ENCODE peak calls at places on chromosomes 5 and 9, in seven cellular contexts. A, N, O, F, U, D and K are unnamed samples.

GRCh38 chr5:92371889-92372235 is 988.7 kb upstream of the ARRDC3 start:
- DNase-seq in A (no peak), N (no peak), O (no peak), F (no peak), U (peak), D (no peak), K (no peak)

GRCh38 chr5:134387443-134387842 is 16.1 kb downstream of the UBE2B start:
- DNase-seq in A (no peak), N (no peak), O (no peak), F (no peak), U (no peak), D (no peak), K (no peak)

GRCh38 chr5:86126202-86126601 is 491.5 kb upstream of the COX7C start:
- DNase-seq in A (no peak), N (no peak), O (no peak), F (no peak), U (no peak), D (no peak), K (no peak)

GRCh38 chr9:35731415-35732184 is 395 bp downstream of the TLN1 start:
- DNase-seq in A (no peak), N (no peak), O (no peak), F (no peak), U (peak), D (no peak), K (no peak)

GRCh38 chr9:7121055-7121454 is 363.3 kb downstream of the KDM4C start:
- DNase-seq in A (peak), N (no peak), O (no peak), F (no peak), U (no peak), D (no peak), K (no peak)

GRCh38 chr5:145316282-145316681 is 518.9 kb downstream of the PRELID2 start:
- DNase-seq in A (no peak), N (no peak), O (no peak), F (no peak), U (no peak), D (no peak), K (no peak)

GRCh38 chr5:5229405-5229804 is 89.3 kb downstream of the ADAMTS16 start:
- DNase-seq in A (no peak), N (no peak), O (no peak), F (no peak), U (no peak), D (no peak), K (no peak)

GRCh38 chr9:6199596-6199995 is 16.0 kb upstream of the IL33 start:
- DNase-seq in A (no peak), N (no peak), O (no peak), F (no peak), U (no peak), D (no peak), K (no peak)

GRCh38 chr9:86792136-86792535 is 155.2 kb downstream of the GAS1 start:
- DNase-seq in A (no peak), N (no peak), O (no peak), F (no peak), U (no peak), D (no peak), K (no peak)

GRCh38 chr5:146948666-146949065 is 70.1 kb upstream of the PPP2R2B start:
- DNase-seq in A (no peak), N (no peak), O (no peak), F (no peak), U (no peak), D (no peak), K (no peak)

GRCh38 chr5:150625164-150625535 is 15.3 kb upstream of the SYNPO start:
- DNase-seq in A (no peak), N (no peak), O (no peak), F (no peak), U (no peak), D (peak), K (no peak)

GRCh38 chr9:27385606-27386005 is 88.7 kb upstream of the EQTN start:
- DNase-seq in A (no peak), N (peak), O (no peak), F (no peak), U (no peak), D (no peak), K (no peak)

GRCh38 chr9:5442400-5443011 is 4.8 kb upstream of the PLGRKT start:
- DNase-seq in A (peak), N (peak), O (peak), F (no peak), U (peak), D (peak), K (peak)

GRCh38 chr5:44652674-44653073 is 156.1 kb upstream of the MRPS30 start:
- DNase-seq in A (no peak), N (no peak), O (no peak), F (no peak), U (no peak), D (no peak), K (no peak)

GRCh38 chr9:127751269-127752054 is 16.4 kb upstream of the TOR2A start:
- DNase-seq in A (no peak), N (peak), O (peak), F (no peak), U (no peak), D (peak), K (no peak)

GRCh38 chr5:141513627-141514329 is 24.9 kb downstream of the PCDHGC5 start:
- DNase-seq in A (peak), N (peak), O (peak), F (peak), U (no peak), D (peak), K (peak)

GRCh38 chr9:9412241-9412640 is 1200.6 kb downstream of the PTPRD start:
- DNase-seq in A (no peak), N (no peak), O (no peak), F (no peak), U (no peak), D (no peak), K (no peak)

GRCh38 chr5:148141645-148142044 is 26.7 kb upstream of the SPINK14 start:
- DNase-seq in A (no peak), N (no peak), O (no peak), F (no peak), U (no peak), D (no peak), K (no peak)
- TF ChIP-seq CTCF in A (no peak), N (no peak), O (no peak), F (no peak), U (no peak), D (no peak), K (no peak)

DNA sequence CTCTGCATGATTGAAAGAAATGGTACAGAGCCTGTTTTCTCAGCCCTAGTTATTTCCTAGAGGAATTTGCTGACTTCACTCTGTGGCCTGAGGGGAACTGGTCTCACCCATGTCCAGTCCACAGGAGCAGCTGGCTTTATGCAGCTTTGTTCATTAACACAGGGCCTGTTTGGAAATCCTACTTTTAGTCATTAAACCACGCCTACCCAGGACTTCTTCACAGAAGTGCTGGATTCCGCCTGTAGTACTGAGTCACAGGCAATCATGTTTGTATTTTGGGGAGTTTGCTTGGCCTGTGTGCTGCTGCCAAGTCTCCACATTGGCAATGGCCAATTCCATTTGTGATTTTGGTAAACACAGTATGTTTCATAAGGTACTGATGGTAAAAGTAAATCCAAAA is 52.8 kb downstream of the CTNND2 start:
- DNase-seq in A (no peak), N (no peak), O (peak), F (no peak), U (no peak), D (no peak), K (no peak)
- H3K4me3 ChIP-seq in A (no peak), N (no peak), O (no peak), F (no peak), U (no peak), D (no peak), K (no peak)

DNA sequence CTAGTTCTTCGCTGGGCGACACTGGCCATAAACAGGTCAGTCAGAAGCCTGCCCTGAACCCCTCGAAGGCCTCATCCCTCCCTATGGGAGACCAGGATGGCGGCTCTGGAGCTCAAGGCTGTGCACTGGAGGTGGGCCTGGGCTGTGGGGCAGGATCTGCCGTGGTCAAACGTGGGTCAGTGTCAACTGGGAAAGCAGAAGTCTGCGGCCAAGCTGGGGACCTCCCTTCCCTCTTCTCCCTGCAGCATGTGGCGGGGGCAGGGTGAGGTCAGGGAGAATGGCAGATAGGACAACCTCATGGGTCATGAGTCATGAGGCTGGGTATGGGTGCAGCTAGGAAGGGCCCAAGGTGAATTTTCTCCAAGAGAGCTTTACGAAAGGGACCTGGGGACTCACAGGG is 132.9 kb downstream of the RXRA start:
- DNase-seq in A (no peak), N (no peak), O (no peak), F (no peak), U (no peak), D (peak), K (no peak)
- TF ChIP-seq CTCF in A (no peak), N (no peak), O (no peak), F (no peak), U (no peak), D (no peak), K (no peak)

GRCh38 chr9:687034-687785 is 154.3 kb upstream of the DMRT1 start:
- DNase-seq in A (no peak), N (no peak), O (no peak), F (no peak), U (no peak), D (no peak), K (no peak)

GRCh38 chr9:686381-686813 is 155.1 kb upstream of the DMRT1 start:
- DNase-seq in A (no peak), N (no peak), O (no peak), F (no peak), U (no peak), D (no peak), K (no peak)

GRCh38 chr9:684950-685340 is 156.6 kb upstream of the DMRT1 start:
- DNase-seq in A (no peak), N (no peak), O (no peak), F (peak), U (no peak), D (no peak), K (no peak)

GRCh38 chr9:690517-691111 is 150.9 kb upstream of the DMRT1 start:
- DNase-seq in A (no peak), N (no peak), O (no peak), F (no peak), U (no peak), D (no peak), K (no peak)

GRCh38 chr9:687994-688393 is 153.5 kb upstream of the DMRT1 start:
- DNase-seq in A (no peak), N (no peak), O (no peak), F (no peak), U (no peak), D (no peak), K (no peak)
- H3K4me3 ChIP-seq in A (no peak), N (no peak), O (no peak), F (no peak), U (no peak), D (no peak), K (no peak)

GRCh38 chr5:83595217-83595616 is 123.7 kb downstream of the VCAN start:
- DNase-seq in A (no peak), N (no peak), O (no peak), F (no peak), U (no peak), D (no peak), K (no peak)
- TF ChIP-seq CTCF in A (no peak), N (peak), O (peak), F (no peak), U (no peak), D (no peak), K (no peak)

DNA sequence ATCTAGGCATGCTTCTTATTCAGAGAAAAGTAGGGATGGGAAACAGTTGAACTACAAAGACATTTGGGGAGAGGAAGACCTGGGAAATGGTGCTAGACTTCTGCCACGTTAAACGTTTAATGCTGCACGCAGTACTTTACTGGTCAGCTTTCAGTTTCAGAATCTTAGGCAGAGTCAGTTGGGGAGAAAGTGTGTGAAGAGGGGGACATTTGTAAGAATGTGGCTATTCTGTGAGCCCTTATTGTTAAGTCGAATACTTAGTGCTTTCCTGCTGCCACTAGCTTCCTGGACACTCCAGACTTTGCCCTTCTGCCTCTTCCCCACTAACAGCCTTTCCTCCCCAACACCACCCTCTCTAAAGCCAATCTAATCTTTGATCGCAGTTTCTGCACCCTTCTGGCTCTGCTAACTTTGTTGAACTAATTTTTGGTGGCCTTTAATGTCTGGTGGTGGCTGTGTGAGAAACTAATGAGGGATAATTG is 6.1 kb downstream of the CYSTM1 start:
- DNase-seq in A (no peak), N (no peak), O (no peak), F (no peak), U (no peak), D (no peak), K (peak)
- H3K4me3 ChIP-seq in A (no peak), N (no peak), O (no peak), F (no peak), U (no peak), D (no peak), K (no peak)

DNA sequence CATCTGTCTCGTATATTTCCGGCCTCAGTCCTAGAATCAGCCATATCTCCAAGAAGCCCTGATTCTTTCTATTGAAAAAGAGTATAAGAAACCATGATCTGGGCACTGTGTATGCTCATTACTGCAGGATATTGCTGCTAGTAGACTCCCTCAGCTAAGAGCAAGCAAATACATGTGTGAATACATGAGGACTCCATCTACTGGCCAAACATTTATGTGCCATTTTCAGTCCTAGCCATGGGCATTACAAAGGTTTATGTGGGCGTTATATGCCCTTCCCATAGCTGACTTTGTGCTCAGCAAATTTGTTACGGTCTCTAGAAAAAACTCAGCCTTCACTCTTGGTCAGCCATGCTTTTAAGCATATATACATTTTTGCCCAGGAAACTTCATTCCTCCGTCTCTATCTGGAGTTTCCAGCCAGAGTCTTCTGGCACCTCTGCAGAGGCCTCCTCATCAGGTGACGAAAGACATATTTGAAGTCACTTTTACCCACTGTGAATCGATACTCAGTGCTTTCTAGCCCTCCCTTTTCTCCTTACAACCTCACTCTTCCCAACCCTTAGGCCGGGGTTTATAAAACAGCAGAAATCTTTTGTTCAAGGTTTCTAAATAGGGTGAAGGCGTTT is 1495.6 kb upstream of the CDH6 start:
- DNase-seq in A (no peak), N (peak), O (peak), F (no peak), U (peak), D (no peak), K (no peak)
- TF ChIP-seq CTCF in A (no peak), N (no peak), O (peak), F (no peak), U (peak), D (no peak), K (no peak)

GRCh38 chr9:132672413-132672690 is 2.1 kb downstream of the GTF3C4 start:
- DNase-seq in A (no peak), N (no peak), O (no peak), F (no peak), U (peak), D (no peak), K (no peak)
- H3K4me3 ChIP-seq in A (no peak), N (no peak), O (peak), F (peak), U (no peak), D (no peak), K (no peak)